ENCODE peak calls at places on chromosomes 2 and 18, in seven cellular contexts. T is left ventricle myocardium inferior, L is transverse colon, X is cardiac muscle cell, Z is adrenal gland, U is left lung, Y is esophagus squamous epithelium. W is an unnamed sample.

GRCh38 chr2:26333286-26333685 is 12.7 kb upstream of the SELENOI start:
- DNase-seq in Y (no peak), T (no peak), U (no peak), Z (no peak), X (no peak), L (no peak), W (no peak)

GRCh38 chr2:218041302-218042165 is 27.5 kb upstream of the RUFY4 start:
- DNase-seq in U (no peak), T (no peak), Z (no peak), L (no peak), X (no peak), Y (no peak), W (no peak)

GRCh38 chr18:5693637-5694175 is 149.9 kb upstream of the EPB41L3 start:
- DNase-seq in T (no peak), L (no peak), Y (no peak), Z (no peak), U (no peak), X (no peak), W (no peak)

GRCh38 chr2:172425336-172425735 is 2.0 kb upstream of the ITGA6 start:
- DNase-seq in Z (no peak), L (no peak), X (no peak), U (no peak), Y (no peak), T (no peak), W (no peak)

GRCh38 chr18:50632895-50633515 is 73.1 kb downstream of the MAPK4 start:
- DNase-seq in X (no peak), Y (no peak), T (no peak), Z (peak), U (no peak), L (peak), W (no peak)

GRCh38 chr18:61949946-61950345 is 57.1 kb upstream of the RNF152 start:
- DNase-seq in Y (no peak), X (no peak), T (no peak), U (no peak), L (no peak), Z (no peak), W (no peak)

GRCh38 chr2:39603436-39603835 is 62.3 kb upstream of the TMEM178A start:
- DNase-seq in Z (no peak), T (no peak), Y (no peak), U (no peak), X (no peak), L (no peak), W (no peak)

GRCh38 chr18:34976534-34976898 is 64.7 kb upstream of the MAPRE2 start:
- DNase-seq in X (no peak), U (no peak), Z (no peak), L (no peak), Y (no peak), T (no peak), W (no peak)

GRCh38 chr2:189144700-189145211 is 34.8 kb downstream of the COL5A2 start:
- DNase-seq in Z (no peak), Y (no peak), L (no peak), U (no peak), X (no peak), T (no peak), W (no peak)

GRCh38 chr2:176768185-176768584 is 444.4 kb upstream of the HNRNPA3 start:
- DNase-seq in Y (no peak), X (no peak), T (no peak), U (no peak), L (peak), Z (no peak), W (peak)

GRCh38 chr18:55243852-55244251 is 284.6 kb upstream of the CCDC68 start:
- DNase-seq in X (no peak), Y (no peak), T (no peak), U (no peak), L (no peak), Z (no peak), W (no peak)

GRCh38 chr18:6251084-6251483 is 163.6 kb downstream of the L3MBTL4 start:
- DNase-seq in U (no peak), L (no peak), T (no peak), Z (no peak), X (no peak), Y (no peak), W (no peak)

GRCh38 chr2:205637037-205637602 is 45.2 kb upstream of the NRP2 start:
- DNase-seq in L (no peak), Y (no peak), Z (no peak), X (no peak), U (no peak), T (no peak), W (no peak)

GRCh38 chr2:96150007-96150406 is 4.8 kb upstream of the DUSP2 start:
- DNase-seq in Z (no peak), X (no peak), T (no peak), Y (no peak), U (peak), L (no peak), W (no peak)

GRCh38 chr2:24762518-24762917 is 30.7 kb downstream of the PTRHD1 start:
- DNase-seq in Y (no peak), Z (no peak), X (no peak), T (no peak), U (no peak), L (no peak), W (no peak)

GRCh38 chr18:70074091-70074490 is 126.4 kb upstream of the CD226 start:
- DNase-seq in Z (no peak), L (no peak), U (no peak), X (no peak), T (no peak), Y (no peak), W (no peak)

GRCh38 chr2:208207769-208208168 is 17.9 kb upstream of the C2orf80 start:
- DNase-seq in U (no peak), T (no peak), L (no peak), Z (no peak), X (no peak), Y (no peak), W (no peak)

GRCh38 chr2:117470311-117471095 is 344.0 kb upstream of the DDX18 start:
- DNase-seq in Z (peak), X (peak), U (no peak), Y (no peak), L (peak), T (no peak), W (no peak)

GRCh38 chr2:173881886-173882285 is 83.3 kb downstream of the SP3 start:
- DNase-seq in U (no peak), T (no peak), X (no peak), Y (no peak), L (no peak), Z (no peak), W (no peak)

GRCh38 chr18:69399253-69399652 is 1.4 kb upstream of the DOK6 start:
- DNase-seq in Y (no peak), X (peak), T (no peak), U (no peak), Z (no peak), L (no peak), W (no peak)

GRCh38 chr18:8380006-8380405 is 229.2 kb upstream of the RAB12 start:
- DNase-seq in X (no peak), L (no peak), Y (no peak), Z (no peak), U (no peak), T (no peak), W (no peak)

GRCh38 chr2:19373352-19373751 is 14.9 kb upstream of the OSR1 start:
- DNase-seq in Y (no peak), X (no peak), U (no peak), T (no peak), Z (no peak), L (no peak), W (no peak)

GRCh38 chr2:170218931-170219330 is 41.0 kb downstream of the MYO3B start:
- DNase-seq in T (no peak), Y (no peak), Z (no peak), U (no peak), X (no peak), L (no peak), W (no peak)

GRCh38 chr2:220034356-220035121 is 407.1 kb downstream of the SLC4A3 start:
- DNase-seq in X (no peak), U (no peak), Y (no peak), L (no peak), T (no peak), Z (no peak), W (no peak)

GRCh38 chr2:70981421-70981820 is 3.0 kb downstream of the ANKRD53 start:
- DNase-seq in X (no peak), T (no peak), Y (no peak), Z (peak), L (no peak), U (no peak), W (no peak)

GRCh38 chr18:62236252-62236651 is 49.2 kb downstream of the RELCH start:
- DNase-seq in Y (no peak), X (no peak), L (no peak), Z (no peak), U (no peak), T (no peak), W (no peak)

GRCh38 chr18:10245517-10246175 is 208.8 kb upstream of the APCDD1 start:
- DNase-seq in Z (no peak), L (no peak), Y (no peak), T (peak), U (no peak), X (no peak), W (no peak)

GRCh38 chr2:172270278-172271079 is 156.9 kb upstream of the ITGA6 start:
- DNase-seq in L (peak), T (no peak), Y (no peak), U (no peak), Z (no peak), X (no peak), W (no peak)

GRCh38 chr2:107932986-107933385 is 53.3 kb upstream of the SLC5A7 start:
- DNase-seq in Z (no peak), Y (no peak), L (no peak), X (peak), U (no peak), T (no peak), W (no peak)

GRCh38 chr2:101277111-101277510 is 24.4 kb downstream of the CNOT11 start:
- DNase-seq in X (no peak), U (peak), L (no peak), Z (no peak), T (no peak), Y (no peak), W (no peak)
- TF ChIP-seq CTCF in X (no peak), U (no peak), L (no peak), Z (no peak), T (no peak), Y (no peak), W (no peak)

GRCh38 chr2:8500124-8501054 is 181.5 kb upstream of the ID2 start:
- DNase-seq in L (no peak), Z (no peak), Y (no peak), U (no peak), T (no peak), X (no peak), W (no peak)
- H3K27ac ChIP-seq in L (peak), Z (peak), Y (peak), U (peak), T (no peak), X (no peak), W (no peak)

GRCh38 chr2:105450495-105450894 is 51.6 kb upstream of the FHL2 start:
- DNase-seq in U (no peak), L (no peak), X (no peak), Y (no peak), Z (no peak), T (no peak), W (no peak)

GRCh38 chr2:105451571-105452140 is 52.8 kb upstream of the FHL2 start:
- DNase-seq in Y (no peak), T (no peak), Z (no peak), U (no peak), L (no peak), X (no peak), W (no peak)

GRCh38 chr2:105455488-105455991 is 56.7 kb upstream of the FHL2 start:
- DNase-seq in L (peak), Y (no peak), X (no peak), Z (peak), U (peak), T (no peak), W (no peak)

GRCh38 chr2:105458076-105458475 is 59.2 kb upstream of the FHL2 start:
- DNase-seq in U (no peak), X (no peak), T (no peak), Z (no peak), L (no peak), Y (no peak), W (no peak)

DNA sequence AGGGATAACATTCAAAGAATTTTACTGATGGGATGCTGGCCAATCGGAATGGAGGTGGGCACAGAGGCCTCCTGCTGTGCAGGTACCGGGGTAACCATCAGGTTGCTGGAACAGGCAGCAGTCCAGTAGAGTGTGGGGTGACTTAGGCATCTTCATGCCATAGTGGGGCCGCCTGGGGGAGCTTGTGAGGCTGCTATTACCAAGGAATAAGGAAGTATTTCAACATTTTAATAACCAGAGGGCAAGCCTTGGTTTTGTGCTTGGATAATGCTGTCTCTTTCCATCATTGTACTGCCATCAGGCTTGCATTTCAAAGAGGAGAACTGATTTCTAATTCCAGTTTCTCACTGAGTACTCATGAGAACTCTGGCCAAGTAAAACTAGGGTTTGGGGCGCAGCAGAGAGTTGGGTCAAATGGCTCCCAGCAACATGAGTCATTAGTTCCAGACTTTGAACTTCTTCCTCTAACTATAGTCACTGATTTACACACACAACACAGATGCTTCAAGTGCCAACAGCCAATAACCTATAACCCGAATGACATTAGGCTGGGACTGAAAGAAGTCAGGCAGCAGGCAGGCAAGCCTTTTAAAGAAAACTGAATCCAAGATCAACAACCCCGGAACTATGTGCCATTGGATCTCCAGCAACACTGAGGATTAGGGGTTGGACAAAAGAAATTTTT is 56.1 kb upstream of the FHL2 start:
- DNase-seq in Y (no peak), U (no peak), L (peak), T (no peak), Z (peak), X (peak), W (peak)
- TF ChIP-seq CTCF in Y (peak), U (no peak), L (peak), T (peak), Z (peak), X (peak), W (no peak)

DNA sequence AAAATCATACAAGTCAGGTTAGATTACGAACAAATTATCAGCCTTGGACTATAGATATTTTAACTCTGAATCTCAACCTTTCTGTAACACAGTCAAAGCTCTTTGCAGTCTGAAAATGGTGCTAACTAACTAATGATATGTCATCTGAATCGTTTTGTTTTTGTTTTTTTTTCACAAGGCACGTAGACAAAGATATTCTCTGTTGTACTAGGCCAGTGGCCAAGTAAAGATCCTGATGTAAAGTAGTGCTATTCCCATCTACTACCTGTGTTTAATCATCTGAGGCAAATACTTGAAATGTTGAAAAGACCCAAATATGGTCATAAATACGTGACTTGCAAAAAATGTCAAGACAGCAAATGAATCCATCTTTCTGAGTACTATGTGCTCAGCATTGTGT is 65.7 kb downstream of the REL start:
- DNase-seq in T (no peak), Z (no peak), Y (no peak), X (no peak), L (no peak), U (no peak), W (no peak)
- H3K27ac ChIP-seq in T (no peak), Z (no peak), Y (no peak), X (no peak), L (no peak), U (no peak), W (no peak)

GRCh38 chr2:196218109-196218508 is 46.7 kb upstream of the STK17B start:
- DNase-seq in Z (no peak), L (no peak), U (no peak), X (no peak), Y (no peak), T (no peak), W (no peak)

GRCh38 chr2:196214156-196214555 is 42.8 kb upstream of the STK17B start:
- DNase-seq in L (no peak), X (no peak), Y (no peak), Z (no peak), T (no peak), U (no peak), W (no peak)

GRCh38 chr2:196219686-196220085 is 48.3 kb upstream of the STK17B start:
- DNase-seq in U (no peak), X (no peak), T (no peak), Z (no peak), L (no peak), Y (no peak), W (no peak)

GRCh38 chr2:196220671-196221070 is 49.3 kb upstream of the STK17B start:
- DNase-seq in U (no peak), Z (no peak), L (no peak), X (no peak), T (no peak), Y (no peak), W (no peak)

GRCh38 chr2:196217116-196217515 is 45.7 kb upstream of the STK17B start:
- DNase-seq in U (no peak), L (no peak), Y (no peak), Z (no peak), X (no peak), T (no peak), W (no peak)
- TF ChIP-seq CTCF in U (no peak), L (no peak), Y (no peak), Z (no peak), X (no peak), T (no peak), W (no peak)

GRCh38 chr18:23316986-23317385 is 136.1 kb upstream of the RIOK3 start:
- DNase-seq in T (no peak), X (no peak), L (no peak), Z (no peak), Y (no peak), U (no peak), W (no peak)
- H3K27ac ChIP-seq in T (no peak), X (no peak), L (no peak), Z (no peak), Y (no peak), U (no peak), W (no peak)

GRCh38 chr2:239396881-239397681 is 3.7 kb downstream of the HDAC4 start:
- DNase-seq in Z (peak), L (peak), U (no peak), Y (no peak), T (no peak), X (peak), W (no peak)
- TF ChIP-seq CTCF in Z (no peak), L (no peak), U (no peak), Y (no peak), T (peak), X (no peak), W (peak)

DNA sequence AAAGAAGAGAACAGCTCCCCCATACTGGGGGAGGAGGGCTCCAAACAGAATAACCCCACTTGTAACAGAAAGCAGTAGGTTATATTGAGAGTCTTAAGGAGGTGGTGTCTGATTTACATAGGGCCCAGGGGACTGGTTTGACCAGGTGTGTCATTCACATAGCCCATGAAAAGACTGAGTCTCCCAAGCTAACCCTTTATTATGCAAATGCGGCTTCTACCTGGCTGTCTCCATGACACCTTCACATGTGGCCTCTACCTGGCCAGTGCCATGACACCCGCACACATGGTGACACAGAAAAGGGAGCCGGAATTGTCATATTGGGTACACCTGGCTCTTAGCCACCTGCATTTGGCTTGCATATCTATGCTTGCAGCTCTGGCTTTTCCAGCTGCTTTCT is 1057.2 kb upstream of the PIK3C3 start:
- DNase-seq in Z (no peak), X (no peak), T (no peak), U (no peak), L (no peak), Y (no peak), W (no peak)
- H3K27ac ChIP-seq in Z (no peak), X (no peak), T (no peak), U (no peak), L (no peak), Y (no peak), W (no peak)

DNA sequence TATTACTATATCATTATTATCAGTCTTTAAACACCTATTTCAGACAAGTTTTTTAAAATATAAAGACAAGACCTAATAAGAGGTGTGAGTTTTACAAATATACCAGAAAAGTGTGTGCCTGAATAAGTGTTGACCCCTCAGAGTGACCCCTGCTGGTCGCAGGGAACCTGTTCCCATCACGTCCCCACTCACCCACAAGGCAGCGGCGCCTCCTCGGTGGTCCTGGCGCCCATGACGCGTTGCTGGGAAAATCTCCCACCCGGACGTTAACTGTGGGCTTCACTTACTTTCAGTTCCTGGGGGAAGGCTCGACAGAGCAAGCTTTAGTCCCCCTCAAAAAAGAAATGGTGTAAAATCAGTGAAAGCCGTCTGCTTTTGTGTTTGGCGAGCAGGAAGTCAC is 93.5 kb downstream of the TMEM18 start:
- DNase-seq in T (no peak), Y (no peak), Z (no peak), L (no peak), U (no peak), X (no peak), W (no peak)
- TF ChIP-seq CTCF in T (no peak), Y (no peak), Z (no peak), L (no peak), U (no peak), X (no peak), W (no peak)

W was measured in kidney.